ENCODE peak calls at places on chromosomes 3 and 15, in ten cellular contexts. M is stimulated activated CD8-positive, alpha-beta memory T cell treated with anti-CD3 and anti-CD28 coated beads, Interleukin-12 subunit alpha, Interleukin-12 subunit beta, amount 100 ng/mL, for 4 hours; O is keratinocyte; Y is fibroblast of mammary gland; Q is endodermal cell; R is occipital lobe; L is NCI-H460; E is mesothelial cell of epicardium; G is neural crest cell; W is GF-D8. F is an unnamed sample.

GRCh38 chr3:123365450-123366143 is 83.3 kb downstream of the ADCY5 start:
- DNase-seq in M (no peak), O (no peak), Y (no peak), Q (peak; percentile 88), R (no peak), L (peak; percentile 8), E (no peak), G (peak; percentile 18), W (no peak), F (no peak)

GRCh38 chr3:189277711-189278110 is 105.9 kb downstream of the TPRG1 start:
- DNase-seq in M (no peak), O (no peak), Y (no peak), Q (no peak), R (no peak), L (no peak), E (no peak), G (no peak), W (no peak), F (no peak)

GRCh38 chr3:128133273-128133883 is 9.8 kb upstream of the RUVBL1 start:
- DNase-seq in M (no peak), O (no peak), Y (peak; percentile 68), Q (peak; percentile 86), R (no peak), L (peak; percentile 60), E (no peak), G (peak; percentile 35), W (no peak), F (peak; percentile 38)

GRCh38 chr15:88396382-88396781 is 70.8 kb downstream of the MRPL46 start:
- DNase-seq in M (no peak), O (no peak), Y (no peak), Q (no peak), R (no peak), L (no peak), E (peak; percentile 17), G (no peak), W (no peak), F (no peak)

GRCh38 chr3:14532691-14533456 is 7.3 kb downstream of the GRIP2 start:
- DNase-seq in M (no peak), O (no peak), Y (peak; percentile 10), Q (peak; percentile 96), R (no peak), L (peak; percentile 37), E (no peak), G (no peak), W (no peak), F (peak; percentile 81)

GRCh38 chr15:41868321-41868720 is 25.5 kb downstream of the SPTBN5 start:
- DNase-seq in M (no peak), O (no peak), Y (no peak), Q (no peak), R (no peak), L (no peak), E (no peak), G (no peak), W (no peak), F (no peak)

GRCh38 chr3:24387493-24387892 is 107.2 kb downstream of the THRB start:
- DNase-seq in M (no peak), O (no peak), Y (peak; percentile 44), Q (no peak), R (no peak), L (no peak), E (no peak), G (no peak), W (no peak), F (no peak)

GRCh38 chr3:181568693-181569092 is 143.0 kb upstream of the SOX2 start:
- DNase-seq in M (no peak), O (no peak), Y (no peak), Q (no peak), R (no peak), L (no peak), E (no peak), G (no peak), W (no peak), F (no peak)

GRCh38 chr3:178072931-178073330 is 463.3 kb upstream of the KCNMB2 start:
- DNase-seq in M (no peak), O (no peak), Y (no peak), Q (no peak), R (no peak), L (no peak), E (no peak), G (no peak), W (no peak), F (no peak)

GRCh38 chr3:49476563-49476962 is 6.5 kb downstream of the DAG1 start:
- DNase-seq in M (peak; percentile 7), O (no peak), Y (peak; percentile 36), Q (no peak), R (no peak), L (no peak), E (no peak), G (no peak), W (peak; percentile 75), F (no peak)

GRCh38 chr3:157336252-157337009 is 100.2 kb upstream of the PTX3 start:
- DNase-seq in M (no peak), O (no peak), Y (peak; percentile 16), Q (no peak), R (no peak), L (no peak), E (no peak), G (no peak), W (no peak), F (no peak)

GRCh38 chr15:90650956-90651689 is 66.0 kb upstream of the BLM start:
- DNase-seq in M (no peak), O (no peak), Y (no peak), Q (no peak), R (no peak), L (no peak), E (no peak), G (no peak), W (no peak), F (no peak)

GRCh38 chr15:77163806-77164384 is 93.0 kb upstream of the TSPAN3 start:
- DNase-seq in M (no peak), O (no peak), Y (no peak), Q (no peak), R (no peak), L (no peak), E (no peak), G (no peak), W (no peak), F (no peak)

GRCh38 chr15:99707481-99708270 is 25.6 kb downstream of the LYSMD4 start:
- DNase-seq in M (no peak), O (no peak), Y (peak; percentile 93), Q (no peak), R (no peak), L (no peak), E (no peak), G (no peak), W (no peak), F (no peak)

GRCh38 chr15:64247906-64248541 is 85.2 kb upstream of the PPIB start:
- DNase-seq in M (no peak), O (peak; percentile 70), Y (peak; percentile 91), Q (peak; percentile 59), R (peak; percentile 10), L (peak; percentile 56), E (no peak), G (no peak), W (no peak), F (no peak)

GRCh38 chr3:184235381-184236032 is 6.1 kb downstream of the VWA5B2 start:
- DNase-seq in M (no peak), O (no peak), Y (no peak), Q (peak; percentile 35), R (no peak), L (no peak), E (no peak), G (no peak), W (no peak), F (no peak)

GRCh38 chr3:188950006-188950405 is 221.8 kb upstream of the TPRG1 start:
- DNase-seq in M (no peak), O (no peak), Y (no peak), Q (no peak), R (no peak), L (no peak), E (no peak), G (no peak), W (no peak), F (no peak)

GRCh38 chr15:73851679-73852078 is 21.7 kb upstream of the TBC1D21 start:
- DNase-seq in M (no peak), O (peak; percentile 19), Y (peak; percentile 64), Q (peak; percentile 93), R (no peak), L (peak; percentile 52), E (peak; percentile 76), G (peak; percentile 69), W (no peak), F (peak; percentile 48)